ENCODE peak calls at places on chromosomes 4 and X, in ten cellular contexts. K is GM03348, M is NCI-H146, J is iPS-NIHi11, Y is foreskin fibroblast, L is MM.1S, U is ACHN, D is right lobe of liver, H is left ventricle myocardium inferior, G is IMR-90. Z is an unnamed sample.

GRCh38 chr4:122117743-122118142 is 34.4 kb upstream of the BLTP1 start:
- DNase-seq in Y (peak; percentile 86), H (no peak), U (no peak), J (no peak), K (peak; percentile 21), L (no peak), G (peak; percentile 32), D (no peak), M (no peak), Z (peak; percentile 14)

GRCh38 chr4:105135746-105136145 is 10.9 kb upstream of the TET2 start:
- DNase-seq in D (no peak), J (no peak), Y (no peak), U (no peak), G (no peak), L (no peak), K (no peak), M (no peak), H (no peak), Z (no peak)

GRCh38 chr4:165079476-165079875 is 25.8 kb downstream of the TRIM75 start:
- DNase-seq in K (no peak), D (peak; percentile 86), J (no peak), L (peak; percentile 98), Y (no peak), M (no peak), U (no peak), G (peak; percentile 44), H (peak; percentile 43), Z (no peak)

GRCh38 chr4:116357758-116358157 is 727.6 kb downstream of the TRAM1L1 start:
- DNase-seq in J (no peak), D (no peak), G (no peak), K (no peak), Y (no peak), M (no peak), H (no peak), L (no peak), U (peak; percentile 2), Z (no peak)

GRCh38 chrX:8010105-8010504 is 82.9 kb upstream of the PNPLA4 start:
- DNase-seq in Y (no peak), U (no peak), D (no peak), L (no peak), K (no peak), G (no peak), H (no peak), M (no peak), J (peak; percentile 3), Z (no peak)

GRCh38 chr4:71472946-71473345 is 134.1 kb downstream of the SLC4A4 start:
- DNase-seq in G (peak; percentile 89), Y (peak; percentile 45), L (no peak), U (peak; percentile 51), J (no peak), H (no peak), K (peak; percentile 67), D (no peak), M (no peak), Z (no peak)

GRCh38 chr4:122716825-122717448 is 15.6 kb upstream of the BBS12 start:
- DNase-seq in D (peak; percentile 65), Y (peak; percentile 88), M (peak; percentile 34), L (peak; percentile 76), J (peak; percentile 81), H (peak; percentile 44), G (peak; percentile 63), U (peak; percentile 66), K (peak; percentile 80), Z (peak; percentile 57)

GRCh38 chrX:33721927-33722326 is 410.2 kb downstream of the FAM47A start:
- DNase-seq in J (no peak), Y (no peak), U (no peak), H (no peak), M (no peak), D (no peak), K (no peak), G (no peak), L (peak; percentile 39), Z (no peak)

GRCh38 chrX:40174594-40175415 is 77.0 kb upstream of the BCOR start:
- DNase-seq in Y (peak; percentile 77), M (peak; percentile 73), J (no peak), D (peak; percentile 65), G (no peak), H (no peak), U (peak; percentile 33), L (peak; percentile 50), K (peak; percentile 57), Z (no peak)

GRCh38 chr4:25313194-25313895 is 771 bp downstream of the ZCCHC4 start:
- DNase-seq in U (peak; percentile 37), D (no peak), L (peak; percentile 31), G (no peak), K (peak; percentile 16), J (no peak), M (peak; percentile 8), H (no peak), Y (peak; percentile 24), Z (no peak)

GRCh38 chr4:121950212-121950679 is 1.6 kb downstream of the TRPC3 start:
- DNase-seq in M (peak; percentile 37), L (peak; percentile 77), U (peak; percentile 59), K (peak; percentile 92), D (peak; percentile 70), H (peak; percentile 84), G (peak; percentile 69), J (peak; percentile 92), Y (peak; percentile 90), Z (peak; percentile 86)

GRCh38 chrX:150772150-150772970 is 79.2 kb downstream of the MTMR1 start:
- DNase-seq in M (peak; percentile 36), Y (peak; percentile 80), G (peak; percentile 45), H (peak; percentile 71), J (peak; percentile 87), U (peak; percentile 56), L (peak; percentile 54), K (peak; percentile 86), D (peak; percentile 83), Z (peak; percentile 50)

GRCh38 chrX:28719620-28720019 is 132.4 kb downstream of the IL1RAPL1 start:
- DNase-seq in Y (no peak), K (no peak), G (no peak), J (no peak), U (no peak), L (no peak), D (no peak), M (no peak), H (no peak), Z (no peak)

GRCh38 chrX:39859991-39860861 is 237.5 kb downstream of the BCOR start:
- DNase-seq in K (peak; percentile 20), H (no peak), G (peak; percentile 91), L (peak; percentile 80), J (peak; percentile 49), D (no peak), M (peak; percentile 76), U (no peak), Y (peak; percentile 37), Z (peak; percentile 68)

GRCh38 chr4:88511236-88511635 is 12.3 kb downstream of the PYURF start:
- DNase-seq in M (no peak), H (no peak), U (no peak), J (no peak), K (no peak), G (no peak), Y (no peak), D (no peak), L (no peak), Z (no peak)

GRCh38 chr4:158811216-158811540 is 42.4 kb downstream of the FNIP2 start:
- DNase-seq in M (no peak), Y (no peak), U (no peak), G (no peak), K (no peak), D (no peak), J (no peak), L (no peak), H (no peak), Z (no peak)

GRCh38 chrX:15437724-15438123 is 53.5 kb upstream of the VEGFD start:
- DNase-seq in K (no peak), J (no peak), D (no peak), M (no peak), L (no peak), U (no peak), H (no peak), Y (peak; percentile 33), G (no peak), Z (no peak)

GRCh38 chrX:70444326-70445196 is at the start of gene DLG3:
- DNase-seq in J (peak; percentile 73), L (no peak), U (peak; percentile 24), Y (peak; percentile 68), M (peak; percentile 60), D (no peak), K (peak; percentile 75), H (no peak), G (peak; percentile 51), Z (peak; percentile 29)

GRCh38 chr4:19239565-19239964 is 1012.1 kb upstream of the SLIT2 start:
- DNase-seq in M (no peak), Y (peak; percentile 44), U (no peak), K (peak; percentile 3), L (no peak), H (no peak), G (peak; percentile 66), D (no peak), J (no peak), Z (no peak)

GRCh38 chr4:153804742-153805141 is 15.9 kb upstream of the SFRP2 start:
- DNase-seq in H (no peak), G (no peak), U (no peak), L (peak; percentile 11), K (no peak), J (no peak), M (no peak), Y (peak; percentile 60), D (no peak), Z (no peak)

GRCh38 chrX:67614006-67614405 is 70.2 kb downstream of the AR start:
- DNase-seq in M (no peak), G (no peak), H (no peak), K (no peak), D (no peak), U (no peak), L (no peak), J (no peak), Y (no peak), Z (no peak)

GRCh38 chrX:45715787-45716186 is 515.1 kb upstream of the DIPK2B start:
- DNase-seq in U (peak; percentile 12), H (no peak), L (no peak), K (no peak), M (no peak), J (no peak), D (no peak), G (peak; percentile 65), Y (peak; percentile 46), Z (no peak)

GRCh38 chrX:71626576-71626975 is 8.3 kb upstream of the CXCR3 start:
- DNase-seq in D (no peak), L (no peak), H (no peak), G (no peak), M (no peak), J (no peak), Y (no peak), K (no peak), U (no peak), Z (no peak)

GRCh38 chr4:182384496-182385155 is 141.4 kb downstream of the TENM3 start:
- DNase-seq in G (peak; percentile 20), U (no peak), L (no peak), K (no peak), J (peak; percentile 17), M (no peak), D (no peak), Y (no peak), H (no peak), Z (no peak)

GRCh38 chr4:121765941-121766538 is 1.1 kb upstream of the SMIM43 start:
- DNase-seq in H (no peak), U (no peak), M (no peak), K (no peak), D (no peak), J (no peak), L (no peak), G (no peak), Y (no peak), Z (no peak)

GRCh38 chr4:77159798-77160197 is 2.8 kb downstream of the CCNG2 start:
- DNase-seq in D (no peak), M (no peak), J (no peak), K (no peak), G (no peak), H (no peak), Y (no peak), U (no peak), L (no peak), Z (no peak)